ENCODE peak calls at places on chromosome 13, in seven cellular contexts. Q is GM23248, F is neural progenitor cell, N is foreskin fibroblast, T is lower lobe of right lung, E is fibroblast of pulmonary artery, I is heart left ventricle. A is an unnamed sample.

GRCh38 chr13:29845440-29846056 is 4.9 kb downstream of the UBL3 start:
- DNase-seq in Q (peak; percentile 59), I (no peak), T (no peak), E (peak; percentile 46), N (no peak), F (no peak), A (no peak)

GRCh38 chr13:100542546-100543156 is 45.9 kb downstream of the GGACT start:
- DNase-seq in Q (peak; percentile 69), I (no peak), N (peak; percentile 45), T (no peak), F (no peak), E (peak; percentile 52), A (peak; percentile 65)

GRCh38 chr13:44219808-44220544 is 153.6 kb upstream of the SERP2 start:
- DNase-seq in T (no peak), E (peak; percentile 63), Q (peak; percentile 48), F (no peak), N (peak; percentile 29), I (no peak), A (no peak)

GRCh38 chr13:39105110-39105509 is 66.9 kb downstream of the NHLRC3 start:
- DNase-seq in Q (peak; percentile 2), N (no peak), F (no peak), T (no peak), E (peak; percentile 42), I (no peak), A (no peak)

GRCh38 chr13:40178130-40178529 is 488.3 kb downstream of the FOXO1 start:
- DNase-seq in I (no peak), Q (no peak), E (no peak), N (no peak), F (no peak), T (no peak), A (no peak)

GRCh38 chr13:40120288-40120687 is 464.8 kb downstream of the COG6 start:
- DNase-seq in F (no peak), T (no peak), N (no peak), Q (peak; percentile 73), E (peak; percentile 84), I (no peak), A (no peak)

GRCh38 chr13:48232420-48233096 is 448 bp upstream of the ITM2B start:
- DNase-seq in N (no peak), F (peak; percentile 18), E (no peak), Q (peak; percentile 33), T (no peak), I (no peak), A (no peak)

GRCh38 chr13:40629678-40630384 is 36.6 kb downstream of the FOXO1 start:
- DNase-seq in T (no peak), N (no peak), F (no peak), E (no peak), I (no peak), Q (no peak), A (no peak)

GRCh38 chr13:28438598-28439334 is 56.2 kb downstream of the FLT1 start:
- DNase-seq in F (no peak), N (no peak), Q (no peak), E (no peak), I (no peak), T (no peak), A (no peak)

GRCh38 chr13:38697628-38698333 is 10.9 kb downstream of the FREM2 start:
- DNase-seq in E (no peak), Q (peak; percentile 17), T (no peak), N (no peak), I (no peak), F (peak; percentile 31), A (no peak)

GRCh38 chr13:45206340-45206739 is 5.5 kb upstream of the KCTD4 start:
- DNase-seq in F (no peak), Q (peak; percentile 96), N (peak; percentile 79), I (no peak), T (no peak), E (peak; percentile 92), A (no peak)

GRCh38 chr13:42894765-42895181 is 97.3 kb downstream of the EPSTI1 start:
- DNase-seq in Q (peak; percentile 49), I (no peak), N (peak; percentile 35), F (no peak), E (peak; percentile 95), T (no peak), A (no peak)

GRCh38 chr13:46181799-46182490 is at the start of gene LCP1:
- DNase-seq in I (no peak), E (no peak), Q (no peak), N (no peak), T (no peak), F (no peak), A (peak; percentile 98)

GRCh38 chr13:94119360-94119936 is 360.0 kb downstream of the DCT start:
- DNase-seq in I (no peak), F (no peak), E (no peak), T (peak; percentile 46), Q (no peak), N (no peak), A (no peak)

GRCh38 chr13:37136187-37136586 is 30.7 kb upstream of the CSNK1A1L start:
- DNase-seq in T (no peak), I (no peak), F (no peak), E (no peak), Q (peak; percentile 56), N (no peak), A (no peak)

GRCh38 chr13:74250738-74251190 is 116.6 kb upstream of the KLF12 start:
- DNase-seq in F (no peak), N (peak; percentile 81), Q (peak; percentile 92), I (no peak), T (no peak), E (peak; percentile 22), A (no peak)

GRCh38 chr13:72849571-72849970 is 67.6 kb downstream of the PIBF1 start:
- DNase-seq in T (no peak), N (peak; percentile 8), E (peak; percentile 35), F (no peak), I (no peak), Q (peak; percentile 50), A (no peak)

GRCh38 chr13:72852207-72852606 is 70.3 kb downstream of the PIBF1 start:
- DNase-seq in F (no peak), I (peak; percentile 47), T (no peak), N (no peak), E (no peak), Q (no peak), A (no peak)

GRCh38 chr13:72853000-72853399 is 71.1 kb downstream of the PIBF1 start:
- DNase-seq in E (peak; percentile 22), F (no peak), I (no peak), T (no peak), Q (no peak), N (peak; percentile 1), A (no peak)

GRCh38 chr13:72851678-72852014 is 69.7 kb downstream of the PIBF1 start:
- DNase-seq in F (no peak), I (no peak), T (no peak), E (no peak), Q (no peak), N (no peak), A (peak; percentile 39)

GRCh38 chr13:72850959-72851677 is 69.2 kb downstream of the PIBF1 start:
- DNase-seq in T (no peak), I (peak; percentile 29), N (no peak), Q (no peak), E (no peak), F (peak; percentile 3), A (no peak)
- H3K4me3 ChIP-seq in T (no peak overlapping the region), I (no peak overlapping the region), N (no peak overlapping the region), Q (no peak overlapping the region), E (no peak overlapping the region), F (no peak overlapping the region), A (no peak overlapping the region)

DNA sequence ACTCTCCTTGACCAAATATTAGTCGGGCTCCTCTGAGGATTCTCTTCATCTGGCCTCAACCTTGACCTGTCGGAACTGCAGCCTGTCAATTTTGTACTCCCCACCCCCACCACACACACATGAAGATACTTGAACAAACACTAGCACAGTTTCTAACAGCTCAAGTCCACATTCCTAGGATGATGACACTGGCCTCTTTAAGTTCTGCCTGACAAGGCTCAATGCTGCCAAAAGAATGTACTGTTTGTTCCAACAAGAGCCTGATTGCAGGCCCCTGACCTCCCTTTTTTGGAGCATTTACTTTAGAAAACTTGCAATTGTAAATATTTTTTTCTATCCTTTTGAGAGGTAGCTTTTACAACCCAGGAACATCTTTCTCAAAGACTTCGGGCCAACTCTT is 169.2 kb upstream of the IRS2 start:
- DNase-seq in T (no peak), I (no peak), E (peak; percentile 65), Q (peak; percentile 37), N (no peak), F (no peak), A (no peak)
- H3K4me3 ChIP-seq in T (no peak overlapping the region), I (no peak overlapping the region), E (no peak overlapping the region), Q (no peak overlapping the region), N (no peak overlapping the region), F (no peak overlapping the region), A (no peak overlapping the region)

DNA sequence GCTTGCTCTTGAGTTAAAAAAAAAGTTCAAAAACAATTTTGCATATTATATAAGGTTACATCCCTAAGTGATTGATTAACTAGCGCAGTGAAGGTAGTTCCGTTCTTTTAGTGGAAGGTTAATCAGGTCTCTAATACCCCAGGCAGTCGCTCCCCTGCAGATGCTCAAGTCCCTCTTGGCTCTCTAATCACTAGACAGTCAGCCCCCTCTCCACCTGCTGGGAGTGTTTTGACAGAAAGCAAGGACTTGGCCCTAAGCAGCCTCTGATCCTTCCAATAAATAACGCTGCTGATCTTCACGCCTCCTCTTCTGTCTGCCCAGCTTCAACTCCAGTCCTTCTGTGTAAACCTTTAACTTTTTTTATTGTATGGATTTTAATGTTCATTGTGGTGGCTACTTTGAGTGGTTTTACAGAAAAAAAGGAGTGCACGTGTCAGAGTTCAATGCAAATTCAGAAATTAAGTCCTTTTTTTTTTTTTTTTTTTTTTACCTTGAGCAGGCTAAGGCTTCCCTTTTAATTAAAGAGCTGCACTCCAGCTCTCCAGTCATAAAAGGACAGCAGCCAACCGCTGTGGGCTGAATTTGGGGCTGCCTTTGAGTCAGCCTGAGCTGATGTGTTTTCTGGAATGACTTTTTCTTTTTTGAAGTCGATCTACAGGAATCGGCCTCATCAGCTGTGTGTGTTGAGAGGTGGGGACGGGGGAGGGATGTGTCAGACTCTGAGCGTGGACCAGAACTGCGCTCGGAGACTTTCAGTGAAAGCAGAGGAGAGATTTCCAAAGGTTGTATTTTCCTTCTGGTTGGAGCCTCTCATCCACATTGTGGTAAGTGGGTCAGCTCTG is 33.8 kb upstream of the MYO16 start:
- DNase-seq in N (no peak), F (peak; percentile 32), Q (no peak), T (no peak), E (no peak), I (no peak), A (no peak)
- H3K4me3 ChIP-seq in N (no peak overlapping the region), F (no peak overlapping the region), Q (no peak overlapping the region), T (no peak overlapping the region), E (no peak overlapping the region), I (no peak overlapping the region), A (no peak overlapping the region)

DNA sequence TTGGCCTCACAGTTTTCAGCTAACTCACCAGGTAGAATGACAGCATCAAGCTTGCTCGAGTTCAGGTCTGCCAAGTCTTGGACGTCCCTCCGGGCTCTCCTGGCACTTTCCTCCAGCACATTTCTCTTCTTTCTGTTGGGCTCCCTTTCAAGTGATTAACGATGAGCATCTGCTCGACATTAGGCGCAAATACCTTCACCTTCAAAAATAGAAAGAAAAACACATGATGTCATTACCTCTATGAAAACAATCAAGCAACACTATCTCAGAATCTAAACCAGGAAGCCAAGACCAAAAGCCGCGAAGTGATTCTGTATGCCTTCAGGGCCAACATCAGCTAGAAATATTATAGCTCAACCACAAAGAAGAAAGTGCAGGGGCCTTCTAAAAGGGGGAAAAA is 15.4 kb upstream of the CLN5 start:
- DNase-seq in F (no peak), Q (no peak), I (no peak), E (no peak), N (peak; percentile 18), T (no peak), A (peak; percentile 56)
- H3K4me3 ChIP-seq in F (no peak overlapping the region), Q (no peak overlapping the region), I (no peak overlapping the region), E (no peak overlapping the region), N (no peak overlapping the region), T (no peak overlapping the region), A (no peak overlapping the region)